ENCODE peak calls at places on chromosomes 7 and 10, in eight cellular contexts. One of them, this sample, is unnamed.

GRCh38 chr7:82050134-82050533 is 280.3 kb upstream of the HGF start:
- DNase-seq in transverse colon: no peak
- DNase-seq in HFFc6: peak; percentile 89
- DNase-seq in fibroblast of lung: peak; percentile 93
- DNase-seq in foreskin fibroblast: peak; percentile 72
- DNase-seq in heart left ventricle: no peak
- DNase-seq in AG09309: peak; percentile 77
- DNase-seq in ovary: no peak
- DNase-seq in this sample: no peak

GRCh38 chr7:127189074-127189473 is 63.7 kb downstream of the GRM8 start:
- DNase-seq in transverse colon: no peak
- DNase-seq in HFFc6: no peak
- DNase-seq in fibroblast of lung: no peak
- DNase-seq in foreskin fibroblast: no peak
- DNase-seq in heart left ventricle: no peak
- DNase-seq in AG09309: no peak
- DNase-seq in ovary: no peak
- DNase-seq in this sample: no peak

GRCh38 chr7:105638324-105638723 is 57.0 kb upstream of the EFCAB10 start:
- DNase-seq in transverse colon: no peak
- DNase-seq in HFFc6: no peak
- DNase-seq in fibroblast of lung: no peak
- DNase-seq in foreskin fibroblast: no peak
- DNase-seq in heart left ventricle: no peak
- DNase-seq in AG09309: no peak
- DNase-seq in ovary: no peak
- DNase-seq in this sample: no peak

GRCh38 chr7:102389810-102390209 is 6.4 kb upstream of the PRKRIP1 start:
- DNase-seq in transverse colon: no peak
- DNase-seq in HFFc6: no peak
- DNase-seq in fibroblast of lung: no peak
- DNase-seq in foreskin fibroblast: no peak
- DNase-seq in heart left ventricle: no peak
- DNase-seq in AG09309: no peak
- DNase-seq in ovary: no peak
- DNase-seq in this sample: no peak

GRCh38 chr10:97078280-97079156 is 107.2 kb downstream of the SLIT1 start:
- DNase-seq in transverse colon: no peak
- DNase-seq in HFFc6: no peak
- DNase-seq in fibroblast of lung: no peak
- DNase-seq in foreskin fibroblast: no peak
- DNase-seq in heart left ventricle: no peak
- DNase-seq in AG09309: no peak
- DNase-seq in ovary: no peak
- DNase-seq in this sample: no peak

GRCh38 chr7:72152171-72153131 is 259.7 kb downstream of the CALN1 start:
- DNase-seq in transverse colon: no peak
- DNase-seq in HFFc6: no peak
- DNase-seq in fibroblast of lung: no peak
- DNase-seq in foreskin fibroblast: no peak
- DNase-seq in heart left ventricle: no peak
- DNase-seq in AG09309: no peak
- DNase-seq in ovary: no peak
- DNase-seq in this sample: no peak

GRCh38 chr7:74334026-74334425 is 44.8 kb downstream of the CLIP2 start:
- DNase-seq in transverse colon: no peak
- DNase-seq in HFFc6: peak; percentile 7
- DNase-seq in fibroblast of lung: peak; percentile 68
- DNase-seq in foreskin fibroblast: peak; percentile 22
- DNase-seq in heart left ventricle: no peak
- DNase-seq in AG09309: peak; percentile 17
- DNase-seq in ovary: no peak
- DNase-seq in this sample: no peak

GRCh38 chr10:74991435-74991834 is 120.0 kb upstream of the SAMD8 start:
- DNase-seq in transverse colon: no peak
- DNase-seq in HFFc6: peak; percentile 10
- DNase-seq in fibroblast of lung: no peak
- DNase-seq in foreskin fibroblast: peak; percentile 4
- DNase-seq in heart left ventricle: no peak
- DNase-seq in AG09309: no peak
- DNase-seq in ovary: no peak
- DNase-seq in this sample: no peak

GRCh38 chr7:101673315-101673714 is 44.2 kb upstream of the MYL10 start:
- DNase-seq in transverse colon: no peak
- DNase-seq in HFFc6: no peak
- DNase-seq in fibroblast of lung: no peak
- DNase-seq in foreskin fibroblast: no peak
- DNase-seq in heart left ventricle: no peak
- DNase-seq in AG09309: no peak
- DNase-seq in ovary: no peak
- DNase-seq in this sample: no peak

GRCh38 chr7:135774284-135774683 is 25.7 kb upstream of the FAM180A start:
- DNase-seq in transverse colon: peak; percentile 20
- DNase-seq in HFFc6: peak; percentile 54
- DNase-seq in fibroblast of lung: peak; percentile 91
- DNase-seq in foreskin fibroblast: peak; percentile 65
- DNase-seq in heart left ventricle: no peak
- DNase-seq in AG09309: no peak
- DNase-seq in ovary: no peak
- DNase-seq in this sample: no peak

GRCh38 chr10:3476640-3477448 is 304.3 kb upstream of the PITRM1 start:
- DNase-seq in transverse colon: no peak
- DNase-seq in HFFc6: no peak
- DNase-seq in fibroblast of lung: no peak
- DNase-seq in foreskin fibroblast: no peak
- DNase-seq in heart left ventricle: no peak
- DNase-seq in AG09309: no peak
- DNase-seq in ovary: no peak
- DNase-seq in this sample: no peak

GRCh38 chr10:585502-585901 is 104.0 kb downstream of the DIP2C start:
- DNase-seq in transverse colon: no peak
- DNase-seq in HFFc6: no peak
- DNase-seq in fibroblast of lung: no peak
- DNase-seq in foreskin fibroblast: no peak
- DNase-seq in heart left ventricle: no peak
- DNase-seq in AG09309: no peak
- DNase-seq in ovary: no peak
- DNase-seq in this sample: no peak
- TF ChIP-seq CTCF in transverse colon: no peak
- TF ChIP-seq CTCF in HFFc6: no peak
- TF ChIP-seq CTCF in fibroblast of lung: no peak
- TF ChIP-seq CTCF in foreskin fibroblast: no peak
- TF ChIP-seq CTCF in heart left ventricle: no peak
- TF ChIP-seq CTCF in AG09309: no peak
- TF ChIP-seq CTCF in ovary: no peak
- TF ChIP-seq CTCF in this sample: no peak

DNA sequence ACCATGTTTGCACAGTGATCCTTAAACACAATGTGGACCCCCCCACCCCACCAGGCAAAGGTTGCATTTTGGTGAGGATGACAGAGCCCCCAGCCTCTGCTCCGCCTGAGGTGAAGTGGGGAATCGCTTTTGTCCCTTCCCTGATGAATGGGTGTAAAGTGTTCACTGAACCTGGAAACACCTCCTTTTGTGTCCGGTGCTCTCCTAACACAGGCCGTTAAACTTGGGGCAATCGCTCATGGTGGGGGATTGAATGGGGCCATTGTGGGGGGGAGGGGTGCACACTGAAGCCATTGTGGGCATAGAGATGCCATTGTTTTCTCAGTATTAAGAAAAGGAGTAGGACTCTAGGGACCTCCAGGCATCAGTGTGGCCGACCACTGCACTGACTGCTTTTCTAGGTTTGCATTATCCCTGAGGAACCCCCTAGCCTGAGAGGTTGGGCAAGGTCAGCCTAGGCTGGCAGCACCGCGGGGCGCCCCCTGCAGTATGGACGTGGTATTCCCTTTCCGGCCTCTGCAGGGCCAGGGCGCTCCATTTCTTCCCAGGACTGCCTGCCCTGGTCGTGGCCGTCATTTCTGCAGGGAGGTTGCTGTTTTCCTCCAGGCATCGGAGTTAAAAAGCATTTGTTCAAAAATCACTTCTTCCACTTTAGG is 158.3 kb downstream of the TCF7L2 start:
- DNase-seq in transverse colon: no peak
- DNase-seq in HFFc6: no peak
- DNase-seq in fibroblast of lung: no peak
- DNase-seq in foreskin fibroblast: no peak
- DNase-seq in heart left ventricle: no peak
- DNase-seq in AG09309: no peak
- DNase-seq in ovary: no peak
- DNase-seq in this sample: no peak
- TF ChIP-seq CTCF in transverse colon: no peak
- TF ChIP-seq CTCF in HFFc6: peak; percentile 78
- TF ChIP-seq CTCF in fibroblast of lung: peak; percentile 45
- TF ChIP-seq CTCF in foreskin fibroblast: peak; percentile 52
- TF ChIP-seq CTCF in heart left ventricle: peak; percentile 58
- TF ChIP-seq CTCF in AG09309: peak; percentile 58
- TF ChIP-seq CTCF in ovary: no peak
- TF ChIP-seq CTCF in this sample: peak; percentile 14

GRCh38 chr10:27742195-27742925 is 3.3 kb downstream of the MKX start:
- DNase-seq in transverse colon: peak; percentile 81
- DNase-seq in HFFc6: peak; percentile 94
- DNase-seq in fibroblast of lung: peak; percentile 80
- DNase-seq in foreskin fibroblast: peak; percentile 83
- DNase-seq in heart left ventricle: peak; percentile 83
- DNase-seq in AG09309: peak; percentile 86
- DNase-seq in ovary: peak; percentile 92
- DNase-seq in this sample: peak; percentile 89
- TF ChIP-seq CTCF in transverse colon: peak; percentile 70
- TF ChIP-seq CTCF in HFFc6: peak; percentile 82
- TF ChIP-seq CTCF in fibroblast of lung: peak; percentile 53
- TF ChIP-seq CTCF in foreskin fibroblast: peak; percentile 77
- TF ChIP-seq CTCF in heart left ventricle: peak; percentile 84
- TF ChIP-seq CTCF in AG09309: peak; percentile 46
- TF ChIP-seq CTCF in ovary: peak; percentile 84
- TF ChIP-seq CTCF in this sample: peak; percentile 76

GRCh38 chr10:129786216-129786615 is 177.9 kb downstream of the EBF3 start:
- DNase-seq in transverse colon: no peak
- DNase-seq in HFFc6: no peak
- DNase-seq in fibroblast of lung: no peak
- DNase-seq in foreskin fibroblast: no peak
- DNase-seq in heart left ventricle: no peak
- DNase-seq in AG09309: no peak
- DNase-seq in ovary: no peak
- DNase-seq in this sample: no peak
- TF ChIP-seq CTCF in transverse colon: no peak
- TF ChIP-seq CTCF in HFFc6: no peak
- TF ChIP-seq CTCF in fibroblast of lung: no peak
- TF ChIP-seq CTCF in foreskin fibroblast: no peak
- TF ChIP-seq CTCF in heart left ventricle: no peak
- TF ChIP-seq CTCF in AG09309: no peak
- TF ChIP-seq CTCF in ovary: no peak
- TF ChIP-seq CTCF in this sample: no peak

DNA sequence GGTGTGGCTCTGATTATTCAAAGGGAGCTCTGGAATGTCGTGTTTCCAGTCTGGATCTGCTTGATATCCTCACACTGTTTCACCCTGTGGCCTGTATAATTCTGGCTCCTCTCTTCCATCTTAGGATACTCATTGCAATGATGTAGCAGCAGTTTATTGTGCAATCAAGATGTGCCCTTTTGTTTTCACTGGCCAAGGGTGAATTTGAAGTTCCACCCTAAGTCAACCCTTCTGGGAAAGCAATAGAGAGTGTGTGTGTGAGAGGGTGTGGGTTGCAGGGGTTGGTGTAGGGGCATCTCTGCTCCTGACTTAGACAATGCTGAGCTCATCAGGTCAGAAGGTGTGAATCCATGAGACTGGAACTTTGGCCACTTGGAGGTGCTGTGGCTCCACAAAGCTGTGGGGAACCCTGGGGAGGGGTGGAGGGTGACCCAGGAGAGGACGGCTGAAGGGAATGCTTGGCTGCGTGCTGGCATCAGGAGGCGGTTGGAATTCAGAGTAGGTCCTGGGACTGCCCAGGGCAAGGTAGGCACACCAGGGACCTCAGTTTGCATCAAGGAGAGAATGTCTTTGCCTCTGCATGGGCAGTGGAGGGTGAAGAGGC is 118.0 kb upstream of the PRSS58 start:
- DNase-seq in transverse colon: no peak
- DNase-seq in HFFc6: peak; percentile 22
- DNase-seq in fibroblast of lung: no peak
- DNase-seq in foreskin fibroblast: no peak
- DNase-seq in heart left ventricle: no peak
- DNase-seq in AG09309: no peak
- DNase-seq in ovary: no peak
- DNase-seq in this sample: no peak
- TF ChIP-seq CTCF in transverse colon: no peak
- TF ChIP-seq CTCF in HFFc6: peak; percentile 73
- TF ChIP-seq CTCF in fibroblast of lung: peak; percentile 15
- TF ChIP-seq CTCF in foreskin fibroblast: no peak
- TF ChIP-seq CTCF in heart left ventricle: no peak
- TF ChIP-seq CTCF in AG09309: peak; percentile 36
- TF ChIP-seq CTCF in ovary: no peak
- TF ChIP-seq CTCF in this sample: no peak

GRCh38 chr10:120744040-120744439 is 107.1 kb upstream of the WDR11 start:
- DNase-seq in transverse colon: no peak
- DNase-seq in HFFc6: no peak
- DNase-seq in fibroblast of lung: no peak
- DNase-seq in foreskin fibroblast: no peak
- DNase-seq in heart left ventricle: no peak
- DNase-seq in AG09309: no peak
- DNase-seq in ovary: no peak
- DNase-seq in this sample: no peak
- TF ChIP-seq CTCF in transverse colon: no peak
- TF ChIP-seq CTCF in HFFc6: no peak
- TF ChIP-seq CTCF in fibroblast of lung: no peak
- TF ChIP-seq CTCF in foreskin fibroblast: no peak
- TF ChIP-seq CTCF in heart left ventricle: no peak
- TF ChIP-seq CTCF in AG09309: no peak
- TF ChIP-seq CTCF in ovary: no peak
- TF ChIP-seq CTCF in this sample: no peak